ENCODE peak calls at places on chromosomes 3 and 15, in five cellular contexts. U, L, K, C and J are unnamed samples.
A peak's percentile ranks its signal among the peaks of the same experiment; 100 is the strongest.

GRCh38 chr3:81760215-81760614 is 1.2 kb downstream of the GBE1 start:
- DNase-seq in L (no peak), K (no peak), U (no peak), C (no peak), J (no peak)

GRCh38 chr3:165837058-165837525 is at the start of gene BCHE:
- DNase-seq in K (no peak), L (peak; percentile 64), U (peak; percentile 60), C (no peak), J (peak; percentile 20)

GRCh38 chr15:90086868-90087268 is 15.4 kb downstream of the IDH2 start:
- DNase-seq in C (peak; percentile 37), L (no peak), U (no peak), K (no peak), J (no peak)

GRCh38 chr15:52162876-52163275 is 28.3 kb downstream of the GNB5 start:
- DNase-seq in C (no peak), K (no peak), L (no peak), U (no peak), J (no peak)

GRCh38 chr15:44535092-44535491 is 1.9 kb upstream of the EIF3J start:
- DNase-seq in K (no peak), U (no peak), L (no peak), C (no peak), J (no peak)

GRCh38 chr15:31032959-31033358 is 41.5 kb upstream of the MTMR10 start:
- DNase-seq in K (no peak), L (no peak), U (peak; percentile 69), C (no peak), J (no peak)

GRCh38 chr15:90031231-90031791 is 30.2 kb downstream of the ZNF710 start:
- DNase-seq in K (no peak), U (no peak), L (peak; percentile 48), C (no peak), J (peak; percentile 18)

GRCh38 chr3:103247459-103247858 is 812.6 kb downstream of the ZPLD1 start:
- DNase-seq in C (no peak), L (no peak), U (no peak), K (no peak), J (no peak)

GRCh38 chr15:89155656-89156055 is 65.7 kb downstream of the RLBP1 start:
- DNase-seq in U (no peak), L (no peak), K (no peak), C (no peak), J (no peak)

GRCh38 chr15:38688761-38689160 is 124.1 kb upstream of the RASGRP1 start:
- DNase-seq in C (no peak), L (no peak), K (no peak), U (no peak), J (no peak)

DNA sequence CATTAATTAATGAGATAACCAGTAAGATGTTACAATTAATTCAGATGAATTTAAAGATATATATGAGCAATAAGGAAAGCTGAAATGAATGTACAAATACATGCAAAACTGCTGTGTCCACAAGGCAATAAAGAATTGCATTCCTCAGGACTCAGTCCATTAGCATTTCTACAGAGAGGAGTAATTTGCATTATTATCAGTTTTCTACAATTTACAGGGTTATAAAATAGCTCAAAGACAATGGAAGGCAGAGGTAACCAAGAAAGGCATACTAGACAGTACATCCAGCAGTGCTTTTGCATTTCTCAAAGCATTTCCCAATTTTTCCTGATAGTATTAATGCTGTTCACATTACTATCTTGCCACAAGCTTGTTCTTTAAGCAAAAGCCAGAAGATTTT is 377.1 kb upstream of the GOLIM4 start:
- DNase-seq in C (no peak), K (no peak), L (no peak), U (no peak), J (no peak)
- H3K4me1 ChIP-seq in C (no peaks in the 10 kb centered on the region), K (no peaks in the 10 kb centered on the region), L (no peaks in the 10 kb centered on the region), U (no peaks in the 10 kb centered on the region), J (no peaks in the 10 kb centered on the region)

DNA sequence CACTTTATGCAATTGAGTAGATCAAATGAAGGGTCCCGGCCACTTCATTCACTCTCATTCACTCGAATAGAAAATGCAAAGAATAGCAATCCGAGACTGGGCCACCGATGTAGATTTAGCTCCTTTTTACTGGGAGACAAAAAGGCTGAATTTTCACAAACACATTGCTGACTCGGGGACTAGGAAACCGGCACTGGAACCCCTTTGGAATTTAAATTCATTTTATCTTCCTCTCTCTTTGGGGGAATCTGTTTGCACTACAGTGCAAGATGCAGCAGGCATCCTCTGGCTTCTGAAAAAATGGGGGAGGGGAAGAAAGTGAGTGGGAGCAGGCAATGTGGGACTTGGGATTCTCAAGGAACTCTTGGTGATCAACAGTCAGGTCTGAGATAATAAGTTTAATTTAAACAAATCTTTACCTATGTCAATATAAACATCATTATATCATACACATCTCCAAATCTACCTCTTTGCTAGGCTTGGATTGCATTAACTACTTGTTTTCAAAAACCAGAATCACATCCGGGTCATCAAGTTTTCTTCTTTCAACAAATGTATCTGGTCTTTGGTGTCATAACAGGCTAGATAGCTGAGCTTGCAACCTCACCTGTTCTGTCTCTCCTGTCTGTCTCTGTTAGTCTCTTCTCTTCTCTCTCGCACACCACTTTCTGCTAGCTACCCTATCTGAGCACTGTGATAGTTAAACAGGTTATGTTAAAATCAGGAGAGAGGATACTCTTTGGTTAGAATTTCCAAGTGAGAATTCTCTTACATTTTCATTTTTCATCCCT is 6.6 kb downstream of the FOXB1 start:
- DNase-seq in K (no peak), U (no peak), C (no peak), L (no peak), J (no peak)
- H3K4me3 ChIP-seq in K (no peak overlapping the region), U (no peak overlapping the region), C (no peak overlapping the region), L (no peak overlapping the region), J (no peak overlapping the region)

DNA sequence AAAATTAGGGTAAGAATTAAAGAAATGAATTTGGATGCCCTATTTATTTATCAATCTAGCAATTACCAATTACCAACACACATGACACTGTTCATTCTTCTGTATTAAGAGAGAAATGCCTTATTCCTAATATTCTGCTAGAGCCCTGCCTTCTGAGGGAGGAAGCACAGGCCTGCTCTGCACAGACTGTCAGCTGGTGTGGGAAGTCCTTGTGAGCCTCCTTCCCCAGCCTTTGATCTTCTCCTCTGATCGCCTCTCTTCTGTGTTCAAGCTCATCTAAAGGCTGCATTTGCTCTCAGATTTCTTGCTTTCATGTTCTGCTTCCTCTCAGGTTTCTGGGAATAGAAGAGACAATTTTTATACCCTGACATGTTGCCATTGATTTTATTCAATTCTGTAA is 290.7 kb upstream of the UMPS start:
- DNase-seq in C (no peak), L (no peak), U (no peak), K (no peak), J (no peak)
- H3K4me1 ChIP-seq in C (no peaks in the 10 kb centered on the region), L (no peaks in the 10 kb centered on the region), U (no peaks in the 10 kb centered on the region), K (no peaks in the 10 kb centered on the region), J (no peaks in the 10 kb centered on the region)

GRCh38 chr3:178711753-178712152 is 175.5 kb downstream of the KCNMB2 start:
- DNase-seq in C (no peak), L (no peak), K (no peak), U (no peak), J (no peak)

GRCh38 chr3:178709047-178709446 is 172.8 kb downstream of the KCNMB2 start:
- DNase-seq in L (no peak), K (no peak), C (no peak), U (no peak), J (no peak)

GRCh38 chr3:178707632-178708031 is 171.4 kb downstream of the KCNMB2 start:
- DNase-seq in U (no peak), K (no peak), L (no peak), C (no peak), J (no peak)

GRCh38 chr3:178714971-178715832 is 179.0 kb downstream of the KCNMB2 start:
- DNase-seq in L (no peak), C (no peak), K (no peak), U (no peak), J (no peak)

GRCh38 chr3:178712247-178712646 is 176.0 kb downstream of the KCNMB2 start:
- DNase-seq in C (no peak), U (no peak), L (no peak), K (no peak), J (no peak)
- H3K4me3 ChIP-seq in C (no peak overlapping the region), U (no peak overlapping the region), L (no peak overlapping the region), K (no peak overlapping the region), J (no peak overlapping the region)

GRCh38 chr3:45126730-45127129 is 19.4 kb downstream of the CDCP1 start:
- DNase-seq in L (no peak), U (no peak), C (no peak), K (peak; percentile 42), J (no peak)

GRCh38 chr3:45123841-45124269 is 22.3 kb downstream of the CDCP1 start:
- DNase-seq in K (no peak), L (no peak), U (peak; percentile 92), C (no peak), J (no peak)

GRCh38 chr3:45125550-45126026 is 20.6 kb downstream of the CDCP1 start:
- DNase-seq in C (no peak), K (no peak), L (no peak), U (no peak), J (no peak)

GRCh38 chr3:45124379-45124778 is 21.8 kb downstream of the CDCP1 start:
- DNase-seq in C (no peak), U (peak; percentile 96), L (no peak), K (no peak), J (no peak)

DNA sequence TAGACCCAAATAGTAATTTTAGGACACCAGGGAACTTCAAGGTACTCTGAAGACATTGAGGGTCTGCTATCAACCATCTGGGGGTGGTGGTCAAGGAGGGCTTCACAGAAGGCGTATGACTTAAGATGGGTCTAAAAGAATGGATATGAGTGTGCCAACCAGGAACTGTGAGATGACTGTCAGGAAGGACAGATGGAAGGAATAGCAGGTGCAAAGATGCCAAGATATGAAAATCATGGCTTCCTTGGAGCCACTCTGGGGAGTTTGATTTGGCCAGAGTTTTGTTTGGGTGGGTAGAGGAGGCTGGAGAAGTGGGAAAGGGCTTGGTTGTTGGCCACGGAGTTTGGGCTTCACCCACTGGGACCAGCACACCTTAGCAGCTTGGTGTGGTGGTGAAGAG is 21.2 kb downstream of the CDCP1 start:
- DNase-seq in C (no peak), L (no peak), K (no peak), U (no peak), J (no peak)
- H3K4me1 ChIP-seq in C (no peaks in the 10 kb centered on the region), L (peaks cover 34% of the 10 kb centered on the region), K (no peaks in the 10 kb centered on the region), U (peaks cover 33% of the 10 kb centered on the region), J (peaks cover 13% of the 10 kb centered on the region)

DNA sequence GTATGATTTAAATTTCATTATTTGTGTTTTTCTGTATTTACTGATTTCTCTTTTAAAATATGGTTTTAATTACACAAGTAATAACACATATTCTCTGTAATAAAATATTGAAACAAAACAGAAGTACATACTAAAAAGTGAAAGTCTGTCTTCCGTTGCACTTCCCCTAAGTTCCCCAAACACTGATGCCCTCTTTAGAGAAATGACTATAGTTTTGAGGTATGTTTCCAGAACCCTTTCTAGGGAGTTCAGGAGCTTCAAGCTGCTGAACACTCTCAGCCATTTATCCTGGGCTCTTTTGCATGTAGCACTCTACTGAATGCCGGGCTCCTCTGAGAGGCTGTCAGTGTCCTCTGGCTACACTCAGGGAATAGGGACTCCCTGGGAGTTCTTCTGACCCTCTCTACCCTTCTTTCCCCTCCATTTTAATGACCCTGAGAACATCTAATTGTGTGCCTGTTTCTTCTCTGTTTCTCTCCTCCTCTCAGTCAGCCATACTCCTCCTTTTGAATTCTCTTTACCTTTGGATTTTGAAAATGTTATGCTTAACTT is 60.4 kb upstream of the KCNAB1 start:
- DNase-seq in C (no peak), U (no peak), L (no peak), K (no peak), J (no peak)
- H3K4me3 ChIP-seq in C (no peak overlapping the region), U (no peak overlapping the region), L (no peak overlapping the region), K (no peak overlapping the region), J (no peak overlapping the region)